ENCODE peak calls at places on chromosomes 13 and 19, in nine cellular contexts. Q, L, D, G, B, V, J, F and S are unnamed samples.

GRCh38 chr19:58034476-58034790 is 608 bp downstream of the ZSCAN1 start:
- DNase-seq in Q (no peak), J (no peak), L (no peak), B (peak; percentile 64), D (no peak), G (no peak), V (no peak), F (no peak), S (no peak)

GRCh38 chr19:51687791-51688664 is 5.1 kb upstream of the SPACA6 start:
- DNase-seq in V (peak; percentile 21), J (peak; percentile 62), D (peak; percentile 32), G (peak; percentile 63), L (peak; percentile 69), F (no peak), B (peak; percentile 89), Q (peak; percentile 48), S (no peak)

GRCh38 chr13:110716235-110716505 is 2.7 kb downstream of the ING1 start:
- DNase-seq in D (peak; percentile 51), Q (no peak), J (peak; percentile 40), F (no peak), B (no peak), L (no peak), V (peak; percentile 15), G (peak; percentile 59), S (peak; percentile 24)

GRCh38 chr19:23956051-23956450 is 41.4 kb downstream of the ZNF726 start:
- DNase-seq in D (no peak), J (no peak), L (no peak), V (no peak), B (no peak), G (no peak), F (no peak), Q (no peak), S (no peak)

GRCh38 chr19:13023666-13024065 is 28.4 kb downstream of the NFIX start:
- DNase-seq in J (peak; percentile 28), B (no peak), L (no peak), V (no peak), G (no peak), D (no peak), F (no peak), Q (no peak), S (no peak)

GRCh38 chr13:21234537-21234936 is 58.1 kb downstream of the MRPL57 start:
- DNase-seq in B (no peak), Q (no peak), D (no peak), L (peak; percentile 62), J (peak; percentile 50), V (peak; percentile 68), G (no peak), F (no peak), S (no peak)

GRCh38 chr13:36822786-36823185 is 3.8 kb downstream of the RFXAP start:
- DNase-seq in L (no peak), D (no peak), B (no peak), G (no peak), Q (no peak), J (no peak), F (no peak), V (no peak), S (no peak)

GRCh38 chr19:6196361-6196760 is 60.9 kb downstream of the ACSBG2 start:
- DNase-seq in B (no peak), F (no peak), G (no peak), D (no peak), L (no peak), Q (no peak), V (no peak), J (no peak), S (no peak)

GRCh38 chr19:4206818-4207484 is 22.4 kb upstream of the EBI3 start:
- DNase-seq in G (no peak), D (no peak), L (no peak), Q (no peak), B (no peak), F (no peak), V (peak; percentile 73), J (no peak), S (no peak)

GRCh38 chr13:21344662-21345176 is 114.4 kb downstream of the ZDHHC20 start:
- DNase-seq in D (no peak), B (no peak), G (no peak), V (no peak), J (no peak), Q (no peak), F (no peak), L (no peak), S (no peak)

GRCh38 chr19:13781547-13781946 is 7.3 kb downstream of the C19orf53 start:
- DNase-seq in J (peak; percentile 67), B (peak; percentile 87), Q (peak; percentile 61), D (peak; percentile 62), V (peak; percentile 88), G (peak; percentile 67), L (peak; percentile 75), F (no peak), S (no peak)

GRCh38 chr13:48446454-48446853 is 33.5 kb upstream of the LPAR6 start:
- DNase-seq in G (no peak), F (no peak), Q (no peak), L (no peak), V (peak; percentile 37), B (no peak), J (peak; percentile 68), D (no peak), S (no peak)

GRCh38 chr19:47658431-47659383 is 49.8 kb downstream of the BICRA start:
- DNase-seq in D (peak; percentile 39), F (no peak), G (no peak), Q (no peak), J (no peak), B (no peak), V (no peak), L (no peak), S (no peak)

GRCh38 chr13:41196620-41197019 is 2.3 kb upstream of the KBTBD7 start:
- DNase-seq in L (no peak), Q (no peak), G (no peak), D (no peak), J (peak; percentile 48), F (no peak), B (no peak), V (no peak), S (no peak)

GRCh38 chr13:38262211-38262610 is 87.4 kb upstream of the UFM1 start:
- DNase-seq in J (no peak), G (no peak), V (peak; percentile 82), L (no peak), F (no peak), Q (no peak), D (no peak), B (no peak), S (no peak)

GRCh38 chr13:50731400-50731799 is 112.1 kb downstream of the DLEU7 start:
- DNase-seq in F (no peak), D (no peak), Q (no peak), G (no peak), B (no peak), L (no peak), V (no peak), J (no peak), S (peak; percentile 19)

GRCh38 chr13:41470187-41470586 is 12.8 kb downstream of the RGCC start:
- DNase-seq in V (no peak), D (no peak), J (no peak), F (no peak), Q (no peak), B (no peak), G (no peak), L (no peak), S (no peak)

GRCh38 chr13:113035209-113035800 is 66.3 kb downstream of the MCF2L start:
- DNase-seq in J (no peak), B (no peak), Q (no peak), G (no peak), L (no peak), V (no peak), F (no peak), D (no peak), S (no peak)
- H3K4me3 ChIP-seq in J (no peak overlapping the region), B (no peak overlapping the region), Q (no peak overlapping the region), G (no peak overlapping the region), L (peak overlapping the region; percentile 19), V (no peak overlapping the region), F (no peak overlapping the region), D (no peak overlapping the region), S (no peak overlapping the region)

GRCh38 chr19:46049597-46049996 is 8.8 kb upstream of the IGFL4 start:
- DNase-seq in V (peak; percentile 23), F (no peak), Q (no peak), B (peak; percentile 89), D (no peak), G (no peak), L (peak; percentile 39), J (no peak), S (no peak)
- H3K27me3 ChIP-seq in V (peaks cover 76% of the 10 kb centered on the region), F (no peaks in the 10 kb centered on the region), Q (no peaks in the 10 kb centered on the region), B (peaks cover 38% of the 10 kb centered on the region), D (no peaks in the 10 kb centered on the region), G (no peaks in the 10 kb centered on the region), L (peaks cover 61% of the 10 kb centered on the region), J (peaks cover 32% of the 10 kb centered on the region), S (no peaks in the 10 kb centered on the region)

GRCh38 chr13:60229708-60230272 is 66.1 kb upstream of the DIAPH3 start:
- DNase-seq in J (no peak), G (no peak), F (no peak), Q (no peak), V (peak; percentile 71), D (no peak), L (no peak), B (no peak), S (no peak)

GRCh38 chr13:60221581-60221980 is 57.9 kb upstream of the DIAPH3 start:
- DNase-seq in G (no peak), V (no peak), B (no peak), D (no peak), F (no peak), J (no peak), L (no peak), Q (no peak), S (no peak)

GRCh38 chr13:60227168-60227567 is 63.4 kb upstream of the DIAPH3 start:
- DNase-seq in Q (no peak), L (no peak), F (no peak), V (no peak), G (no peak), J (no peak), D (no peak), B (no peak), S (no peak)

GRCh38 chr13:60230593-60230992 is 66.9 kb upstream of the DIAPH3 start:
- DNase-seq in Q (no peak), F (no peak), G (peak; percentile 84), L (no peak), D (no peak), V (no peak), B (no peak), J (no peak), S (no peak)

GRCh38 chr13:60226507-60226906 is 62.8 kb upstream of the DIAPH3 start:
- DNase-seq in V (no peak), B (peak; percentile 71), Q (no peak), F (no peak), G (peak; percentile 60), J (peak; percentile 30), D (no peak), L (peak; percentile 70), S (no peak)
- TF ChIP-seq CTCF in V (peak; percentile 15), B (peak; percentile 77), Q (no peak), F (no peak), G (peak; percentile 50), J (peak; percentile 53), D (no peak), L (peak; percentile 81), S (no peak)

DNA sequence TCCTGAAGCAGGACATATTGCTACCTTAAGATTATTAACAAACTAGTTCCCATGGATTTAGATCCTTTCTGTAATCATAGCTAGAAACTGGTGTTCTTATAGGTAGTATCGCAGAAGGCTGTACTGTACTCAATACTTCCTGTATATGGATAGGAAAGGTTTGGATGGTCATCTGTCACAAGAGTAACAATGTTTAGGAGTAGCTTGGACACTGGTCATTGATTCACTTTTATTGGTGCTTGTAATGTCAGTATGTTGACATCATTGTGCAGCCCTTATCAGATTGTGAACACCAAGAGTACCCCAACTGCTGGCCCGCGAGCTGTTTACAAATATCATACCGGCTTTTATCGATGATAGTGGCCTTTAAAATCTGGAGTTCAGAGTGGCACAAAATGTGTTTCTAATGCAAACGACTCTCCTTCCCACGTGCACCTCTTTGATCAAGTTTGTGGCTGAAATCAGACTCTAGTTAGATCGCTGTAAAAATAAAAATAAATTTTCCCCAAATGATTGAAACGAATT is 605 bp upstream of the CDK8 start:
- DNase-seq in G (no peak), J (no peak), D (no peak), L (no peak), B (no peak), F (no peak), V (no peak), Q (no peak), S (no peak)
- H3K4me3 ChIP-seq in G (peak overlapping the region; percentile 95), J (peak overlapping the region; percentile 93), D (peak overlapping the region; percentile 83), L (peak overlapping the region; percentile 87), B (peak overlapping the region; percentile 90), F (peak overlapping the region; percentile 92), V (peak overlapping the region; percentile 68), Q (peak overlapping the region; percentile 78), S (peak overlapping the region; percentile 92)